ENCODE peak calls at places on chromosomes 6 and 20, in six cellular contexts. P is stomach, C is HepG2, O is vagina, B is Panc1, Y is HCT116. J is an unnamed sample.
A peak's percentile ranks its signal among the peaks of the same experiment; 100 is the strongest.

GRCh38 chr6:111377558-111378120 is 105.4 kb downstream of the REV3L start:
- DNase-seq in P (no peak), C (no peak), O (no peak), B (no peak), Y (no peak), J (no peak)

GRCh38 chr6:57216235-57217101 is 5.6 kb downstream of the RAB23 start:
- DNase-seq in P (peak; percentile 35), C (no peak), O (no peak), B (no peak), Y (no peak), J (no peak)

GRCh38 chr6:85469276-85470022 is 19.6 kb downstream of the NT5E start:
- DNase-seq in P (no peak), C (no peak), O (no peak), B (no peak), Y (no peak), J (no peak)

GRCh38 chr6:126033696-126034095 is 47.4 kb downstream of the TRMT11 start:
- DNase-seq in P (no peak), C (peak; percentile 68), O (no peak), B (no peak), Y (no peak), J (peak; percentile 19)

GRCh38 chr6:32852844-32853540 is 512 bp downstream of the TAP1 start:
- DNase-seq in P (peak; percentile 47), C (no peak), O (no peak), B (no peak), Y (no peak), J (peak; percentile 49)

GRCh38 chr20:50283922-50284810 is 93.5 kb downstream of the CEBPB start:
- DNase-seq in P (peak; percentile 79), C (peak; percentile 58), O (no peak), B (no peak), Y (peak; percentile 74), J (peak; percentile 69)

GRCh38 chr6:84825461-84825860 is 61.1 kb upstream of the TBX18 start:
- DNase-seq in P (no peak), C (no peak), O (no peak), B (no peak), Y (no peak), J (no peak)

GRCh38 chr6:16295060-16295459 is 56.7 kb downstream of the GMPR start:
- DNase-seq in P (no peak), C (no peak), O (no peak), B (no peak), Y (no peak), J (no peak)

GRCh38 chr6:37283786-37284185 is 25.8 kb upstream of the TMEM217 start:
- DNase-seq in P (peak; percentile 42), C (no peak), O (no peak), B (no peak), Y (no peak), J (no peak)

GRCh38 chr6:106125925-106126435 is 39.8 kb downstream of the PRDM1 start:
- DNase-seq in P (no peak), C (no peak), O (no peak), B (no peak), Y (no peak), J (no peak)

GRCh38 chr6:16436550-16436949 is 198.2 kb downstream of the GMPR start:
- DNase-seq in P (no peak), C (no peak), O (no peak), B (no peak), Y (no peak), J (no peak)

GRCh38 chr20:11686195-11686594 is 231.5 kb upstream of the BTBD3 start:
- DNase-seq in P (no peak), C (no peak), O (no peak), B (no peak), Y (no peak), J (no peak)

GRCh38 chr6:131635384-131636340 is 1.4 kb upstream of the ENPP3 start:
- DNase-seq in P (no peak), C (peak; percentile 78), O (no peak), B (no peak), Y (no peak), J (no peak)

GRCh38 chr20:47354710-47355488 is 1.6 kb downstream of the ZMYND8 start:
- DNase-seq in P (no peak), C (peak; percentile 70), O (no peak), B (no peak), Y (no peak), J (no peak)

GRCh38 chr6:27687154-27688013 is 214.5 kb upstream of the ZNF184 start:
- DNase-seq in P (peak; percentile 56), C (peak; percentile 79), O (no peak), B (peak; percentile 85), Y (peak; percentile 79), J (peak; percentile 65)

GRCh38 chr6:98932424-98932823 is 15.3 kb downstream of the FBXL4 start:
- DNase-seq in P (no peak), C (no peak), O (no peak), B (no peak), Y (no peak), J (no peak)

GRCh38 chr6:81844686-81845085 is 92.2 kb upstream of the TENT5A start:
- DNase-seq in P (no peak), C (no peak), O (no peak), B (no peak), Y (no peak), J (no peak)

GRCh38 chr6:135506270-135506997 is 8.9 kb upstream of the AHI1 start:
- DNase-seq in P (no peak), C (peak; percentile 45), O (no peak), B (no peak), Y (no peak), J (no peak)

GRCh38 chr6:113385020-113385431 is 472.1 kb upstream of the MARCKS start:
- DNase-seq in P (no peak), C (no peak), O (no peak), B (no peak), Y (no peak), J (no peak)

GRCh38 chr6:119171864-119172588 is 93.6 kb upstream of the FAM184A start:
- DNase-seq in P (no peak), C (no peak), O (no peak), B (no peak), Y (no peak), J (no peak)

GRCh38 chr20:56781108-56781739 is 152.1 kb downstream of the TFAP2C start:
- DNase-seq in P (no peak), C (no peak), O (no peak), B (no peak), Y (no peak), J (no peak)

GRCh38 chr6:150987371-150987828 is 121.9 kb downstream of the MTHFD1L start:
- DNase-seq in P (no peak), C (no peak), O (no peak), B (peak; percentile 66), Y (no peak), J (no peak)

GRCh38 chr6:113481910-113482309 is 375.2 kb upstream of the MARCKS start:
- DNase-seq in P (no peak), C (no peak), O (no peak), B (no peak), Y (no peak), J (no peak)

GRCh38 chr6:74731204-74731603 is 474.6 kb downstream of the COL12A1 start:
- DNase-seq in P (no peak), C (no peak), O (no peak), B (no peak), Y (no peak), J (no peak)

GRCh38 chr6:122838060-122838780 is 49.2 kb downstream of the SMPDL3A start:
- DNase-seq in P (no peak), C (peak; percentile 18), O (no peak), B (peak; percentile 13), Y (no peak), J (no peak)

GRCh38 chr20:56893206-56893605 is 264.1 kb downstream of the TFAP2C start:
- DNase-seq in P (no peak), C (no peak), O (no peak), B (no peak), Y (no peak), J (no peak)

GRCh38 chr20:63679799-63680305 is 16.6 kb upstream of the TNFRSF6B start:
- DNase-seq in P (no peak), C (no peak), O (no peak), B (no peak), Y (no peak), J (no peak)

GRCh38 chr20:59583428-59584277 is 20.7 kb upstream of the PHACTR3 start:
- DNase-seq in P (peak; percentile 29), C (no peak), O (no peak), B (no peak), Y (no peak), J (peak; percentile 20)

GRCh38 chr20:62159835-62160234 is 16.3 kb downstream of the SS18L1 start:
- DNase-seq in P (no peak), C (no peak), O (no peak), B (no peak), Y (peak; percentile 86), J (peak; percentile 84)

GRCh38 chr6:126614642-126615504 is 275.0 kb downstream of the CENPW start:
- DNase-seq in P (no peak), C (peak; percentile 44), O (no peak), B (no peak), Y (no peak), J (no peak)

GRCh38 chr6:158773581-158774449 is 45.4 kb downstream of the EZR start:
- DNase-seq in P (no peak), C (no peak), O (no peak), B (no peak), Y (no peak), J (no peak)
- TF ChIP-seq POLR2AphosphoS5 in P (no peak), C (no peak), O (no peak), B (no peak), Y (peak; percentile 69), J (no peak)

DNA sequence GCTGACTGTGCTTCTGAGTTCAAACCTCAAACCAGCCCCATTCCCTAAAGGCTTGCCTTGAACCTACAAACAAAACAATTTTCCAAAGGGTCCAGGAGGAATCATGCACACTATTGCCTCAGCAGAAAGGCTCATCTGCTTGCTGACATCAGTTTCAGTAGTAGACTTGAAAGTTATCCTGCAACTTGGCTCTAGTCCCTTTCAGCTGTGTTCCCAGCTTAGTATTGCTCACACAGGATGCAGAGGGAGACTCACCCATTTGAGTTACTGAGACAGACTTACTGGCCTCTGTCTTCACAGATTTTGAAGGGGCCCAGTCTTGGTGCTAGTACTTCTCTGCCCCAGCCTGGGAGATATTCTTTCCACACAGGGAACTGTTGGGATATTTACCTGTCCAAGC is 38.5 kb upstream of the TFB1M start:
- DNase-seq in P (no peak), C (no peak), O (no peak), B (no peak), Y (no peak), J (no peak)
- H3K9me3 ChIP-seq in P (peaks cover 29% of the 10 kb centered on the region), C (peaks cover 31% of the 10 kb centered on the region), O (peaks cover 10% of the 10 kb centered on the region), B (no peaks in the 10 kb centered on the region), Y (no peaks in the 10 kb centered on the region), J (peaks cover 21% of the 10 kb centered on the region)

GRCh38 chr6:168514216-168514615 is 73.2 kb downstream of the SMOC2 start:
- DNase-seq in P (peak; percentile 78), C (no peak), O (no peak), B (no peak), Y (no peak), J (peak; percentile 68)
- TF ChIP-seq POLR2AphosphoS5 in P (peak; percentile 50), C (no peak), O (no peak), B (no peak), Y (no peak), J (peak; percentile 35)

GRCh38 chr6:68256391-68256790 is 378.7 kb upstream of the ADGRB3 start:
- DNase-seq in P (no peak), C (no peak), O (no peak), B (no peak), Y (no peak), J (no peak)
- H3K9me3 ChIP-seq in P (peaks cover 30% of the 10 kb centered on the region), C (peaks cover 52% of the 10 kb centered on the region), O (no peaks in the 10 kb centered on the region), B (no peaks in the 10 kb centered on the region), Y (peaks cover 6% of the 10 kb centered on the region), J (no peaks in the 10 kb centered on the region)

J was measured in breast epithelium.